ENCODE peak calls at places on chromosomes 16 and 17, in eight cellular contexts. P is T-cell; F is activated CD4-positive, alpha-beta T cell treated with anti-CD3 and anti-CD28 coated beads, Interleukin-2, amount 10 ng/mL, durations not matched to agents 7 days and 5 days; I is EL; Q is GM03348; K is testis; W is head of caudate nucleus; X is GM20000. D is an unnamed sample.
A peak's percentile ranks its signal among the peaks of the same experiment; 100 is the strongest.

GRCh38 chr17:82839617-82840292 is at the start of gene ZNF750:
- DNase-seq in Q (no peak), F (no peak), X (no peak), I (no peak), W (no peak), K (no peak), P (no peak), D (no peak)

GRCh38 chr17:80720624-80721577 is 176.3 kb downstream of the RPTOR start:
- DNase-seq in W (no peak), P (peak; percentile 57), X (no peak), I (no peak), K (no peak), F (peak; percentile 75), Q (no peak), D (peak; percentile 20)

GRCh38 chr16:1822801-1823200 is 3.8 kb downstream of the HAGH start:
- DNase-seq in P (no peak), Q (no peak), W (no peak), F (no peak), K (no peak), I (no peak), X (no peak), D (no peak)

GRCh38 chr17:82492647-82493516 is 26.6 kb upstream of the FOXK2 start:
- DNase-seq in X (no peak), F (no peak), P (no peak), K (no peak), W (no peak), Q (peak; percentile 85), I (peak; percentile 82), D (peak; percentile 92)

GRCh38 chr17:27326585-27326984 is 32.7 kb downstream of the WSB1 start:
- DNase-seq in I (no peak), Q (no peak), F (no peak), X (no peak), P (no peak), K (no peak), W (no peak), D (no peak)

GRCh38 chr16:8655184-8655717 is 19.2 kb upstream of the ABAT start:
- DNase-seq in F (peak; percentile 54), P (no peak), X (peak; percentile 55), Q (no peak), K (no peak), W (no peak), I (peak; percentile 44), D (peak; percentile 41)

GRCh38 chr16:60031751-60032150 is 1297.6 kb upstream of the GOT2 start:
- DNase-seq in K (no peak), Q (peak; percentile 5), P (no peak), X (no peak), I (peak; percentile 12), F (no peak), W (no peak), D (no peak)

GRCh38 chr17:82862758-82863645 is 23.2 kb upstream of the ZNF750 start:
- DNase-seq in Q (no peak), I (no peak), W (no peak), P (no peak), F (no peak), X (no peak), K (no peak), D (no peak)

GRCh38 chr16:31875112-31875803 is 1.7 kb downstream of the ZNF267 start:
- DNase-seq in K (no peak), P (no peak), I (peak; percentile 37), F (peak; percentile 16), Q (peak; percentile 55), W (no peak), X (no peak), D (no peak)

GRCh38 chr17:41327411-41328120 is 12.1 kb upstream of the KRTAP17-1 start:
- DNase-seq in F (no peak), X (no peak), I (no peak), P (no peak), W (no peak), Q (no peak), K (no peak), D (no peak)

GRCh38 chr16:53546988-53547391 is 44.0 kb upstream of the AKTIP start:
- DNase-seq in P (no peak), F (no peak), I (no peak), K (no peak), X (no peak), Q (no peak), W (no peak), D (no peak)

GRCh38 chr16:71709231-71709781 is 15.2 kb downstream of the PHLPP2 start:
- DNase-seq in K (no peak), Q (peak; percentile 75), I (peak; percentile 58), P (no peak), X (no peak), W (no peak), F (no peak), D (no peak)

GRCh38 chr16:49274936-49275730 is 6.5 kb downstream of the CBLN1 start:
- DNase-seq in K (no peak), Q (no peak), F (no peak), P (no peak), X (no peak), I (no peak), W (no peak), D (no peak)

GRCh38 chr16:2592786-2593185 is 55.0 kb downstream of the PDPK1 start:
- DNase-seq in F (peak; percentile 4), K (no peak), X (no peak), W (no peak), I (no peak), Q (no peak), P (no peak), D (no peak)

GRCh38 chr16:20042848-20043247 is 30.8 kb downstream of the GPR139 start:
- DNase-seq in P (no peak), K (no peak), I (peak; percentile 1), F (no peak), X (no peak), Q (no peak), W (no peak), D (peak; percentile 23)

GRCh38 chr16:83813818-83814653 is 6.3 kb downstream of the HSBP1 start:
- DNase-seq in I (peak; percentile 49), Q (peak; percentile 69), F (no peak), W (no peak), K (no peak), P (no peak), X (no peak), D (peak; percentile 44)

D was measured in adrenal gland.